ENCODE peak calls at places on chromosome 7, in four cellular contexts. V is testis, X is HepG2, B is GM10248. K is an unnamed sample.

GRCh38 chr7:130996841-130997231 is 262.8 kb upstream of the KLF14 start:
- DNase-seq in B (no peak), V (no peak), X (peak; percentile 93), K (no peak)

GRCh38 chr7:121960678-121961461 is 87.9 kb downstream of the PTPRZ1 start:
- DNase-seq in V (no peak), X (no peak), B (no peak), K (no peak)

GRCh38 chr7:14233898-14234174 is 244.4 kb upstream of the ETV1 start:
- DNase-seq in B (no peak), V (no peak), X (no peak), K (no peak)

GRCh38 chr7:138072726-138073125 is 3.5 kb upstream of the AKR1D1 start:
- DNase-seq in B (no peak), X (no peak), V (no peak), K (no peak)

GRCh38 chr7:55898287-55898686 is 11.0 kb downstream of the ZNF713 start:
- DNase-seq in B (no peak), V (no peak), X (no peak), K (no peak)

GRCh38 chr7:5495581-5496375 is 72.1 kb upstream of the TNRC18 start:
- DNase-seq in V (peak; percentile 85), B (no peak), X (no peak), K (no peak)

GRCh38 chr7:90347759-90348158 is 1.2 kb downstream of the GTPBP10 start:
- DNase-seq in B (no peak), V (no peak), X (no peak), K (no peak)

GRCh38 chr7:47232751-47233412 is 349.0 kb downstream of the TNS3 start:
- DNase-seq in X (no peak), B (no peak), V (no peak), K (no peak)

GRCh38 chr7:33062782-33063443 is 337 bp upstream of the NT5C3A start:
- DNase-seq in V (peak; percentile 95), X (peak; percentile 90), B (peak; percentile 96), K (peak; percentile 97)

GRCh38 chr7:2274666-2275065 is 32.6 kb downstream of the NUDT1 start:
- DNase-seq in V (no peak), B (no peak), X (no peak), K (no peak)

GRCh38 chr7:93374345-93374940 is 142.3 kb downstream of the VPS50 start:
- DNase-seq in V (no peak), B (peak; percentile 15), X (peak; percentile 30), K (peak; percentile 7)

GRCh38 chr7:108062250-108063014 is 59.5 kb upstream of the LAMB1 start:
- DNase-seq in X (no peak), B (no peak), V (no peak), K (no peak)

GRCh38 chr7:146115665-146116451 is 743 bp upstream of the CNTNAP2 start:
- DNase-seq in V (peak; percentile 82), B (peak; percentile 42), X (no peak), K (peak; percentile 57)

GRCh38 chr7:1811850-1812692 is 142.0 kb downstream of the ELFN1 start:
- DNase-seq in V (no peak), X (peak; percentile 42), B (peak; percentile 64), K (peak; percentile 80)

GRCh38 chr7:142412551-142413193 is 154.8 kb upstream of the PRSS58 start:
- DNase-seq in V (peak; percentile 57), B (peak; percentile 58), X (peak; percentile 23), K (peak; percentile 52)

GRCh38 chr7:150811-151221 is 41.6 kb upstream of the FAM20C start:
- DNase-seq in B (no peak), X (no peak), V (peak; percentile 41), K (no peak)

GRCh38 chr7:90256778-90257177 is 11.8 kb downstream of the CFAP69 start:
- DNase-seq in X (no peak), B (no peak), V (no peak), K (no peak)

GRCh38 chr7:102890292-102890970 is 22.4 kb upstream of the LRRC17 start:
- DNase-seq in V (no peak), X (no peak), B (no peak), K (no peak)

GRCh38 chr7:21850531-21851285 is 95.0 kb downstream of the CDCA7L start:
- DNase-seq in V (peak; percentile 20), X (no peak), B (no peak), K (no peak)

GRCh38 chr7:22452142-22452763 is 47.7 kb downstream of the STEAP1B start:
- DNase-seq in V (peak; percentile 86), B (peak; percentile 59), X (peak; percentile 47), K (peak; percentile 49)

GRCh38 chr7:139246905-139247304 is 15.9 kb downstream of the UBN2 start:
- DNase-seq in V (no peak), B (no peak), X (no peak), K (no peak)

GRCh38 chr7:43211276-43211675 is 98.8 kb downstream of the HECW1 start:
- DNase-seq in B (no peak), X (peak; percentile 3), V (no peak), K (no peak)

GRCh38 chr7:54839538-54840213 is 80.7 kb upstream of the SEC61G start:
- DNase-seq in X (peak; percentile 20), V (peak; percentile 76), B (no peak), K (no peak)

GRCh38 chr7:10934292-10934691 is 39.4 kb upstream of the PHF14 start:
- DNase-seq in X (no peak), B (no peak), V (no peak), K (no peak)

GRCh38 chr7:18552943-18553584 is 57.5 kb downstream of the HDAC9 start:
- DNase-seq in X (no peak), B (no peak), V (no peak), K (no peak)

GRCh38 chr7:38367301-38367700 is 93.9 kb upstream of the TARP start:
- DNase-seq in X (no peak), V (no peak), B (no peak), K (peak; percentile 1)

GRCh38 chr7:121322460-121322859 is 6.3 kb upstream of the WNT16 start:
- DNase-seq in X (no peak), B (no peak), V (no peak), K (no peak)

GRCh38 chr7:55963584-55964168 is 709 bp upstream of the NIPSNAP2 start:
- DNase-seq in V (peak; percentile 18), X (no peak), B (no peak), K (no peak)

GRCh38 chr7:66641526-66641871 is 12.8 kb downstream of the KCTD7 start:
- DNase-seq in B (no peak), X (no peak), V (no peak), K (no peak)

GRCh38 chr7:17682586-17682985 is 257.7 kb downstream of the SNX13 start:
- DNase-seq in X (no peak), V (no peak), B (no peak), K (no peak)

GRCh38 chr7:129779602-129780256 is 168.2 kb downstream of the NRF1 start:
- DNase-seq in X (peak; percentile 61), B (peak; percentile 68), V (no peak), K (peak; percentile 82)

GRCh38 chr7:132557489-132558044 is 18.7 kb downstream of the PLXNA4 start:
- DNase-seq in X (no peak), B (no peak), V (no peak), K (no peak)

GRCh38 chr7:100472854-100473499 is 6.0 kb downstream of the TSC22D4 start:
- DNase-seq in X (no peak), B (peak; percentile 62), V (no peak), K (peak; percentile 68)

GRCh38 chr7:28956608-28957063 is 1.5 kb downstream of the TRIL start:
- DNase-seq in V (peak; percentile 52), B (peak; percentile 49), X (peak; percentile 48), K (peak; percentile 63)

GRCh38 chr7:45236666-45237065 is 79.1 kb downstream of the RAMP3 start:
- DNase-seq in V (no peak), B (no peak), X (no peak), K (no peak)

GRCh38 chr7:84042110-84042539 is 152.5 kb downstream of the SEMA3A start:
- DNase-seq in V (no peak), X (no peak), B (no peak), K (no peak)

GRCh38 chr7:128381161-128381821 is 19.8 kb upstream of the PRRT4 start:
- DNase-seq in X (no peak), B (no peak), V (peak; percentile 46), K (peak; percentile 66)
- TF ChIP-seq CTCF in X (peak; percentile 56), B (peak; percentile 53), V (no peak), K (peak; percentile 40)

GRCh38 chr7:75688200-75689136 is 50.3 kb downstream of the HIP1 start:
- DNase-seq in B (peak; percentile 28), X (peak; percentile 87), V (no peak), K (peak; percentile 57)

GRCh38 chr7:75687246-75688088 is 51.3 kb downstream of the HIP1 start:
- DNase-seq in B (no peak), X (no peak), V (no peak), K (no peak)

GRCh38 chr7:75689246-75690099 is 49.3 kb downstream of the HIP1 start:
- DNase-seq in B (no peak), V (no peak), X (no peak), K (no peak)

GRCh38 chr7:75690121-75690523 is 48.6 kb downstream of the HIP1 start:
- DNase-seq in X (no peak), V (no peak), B (no peak), K (no peak)

DNA sequence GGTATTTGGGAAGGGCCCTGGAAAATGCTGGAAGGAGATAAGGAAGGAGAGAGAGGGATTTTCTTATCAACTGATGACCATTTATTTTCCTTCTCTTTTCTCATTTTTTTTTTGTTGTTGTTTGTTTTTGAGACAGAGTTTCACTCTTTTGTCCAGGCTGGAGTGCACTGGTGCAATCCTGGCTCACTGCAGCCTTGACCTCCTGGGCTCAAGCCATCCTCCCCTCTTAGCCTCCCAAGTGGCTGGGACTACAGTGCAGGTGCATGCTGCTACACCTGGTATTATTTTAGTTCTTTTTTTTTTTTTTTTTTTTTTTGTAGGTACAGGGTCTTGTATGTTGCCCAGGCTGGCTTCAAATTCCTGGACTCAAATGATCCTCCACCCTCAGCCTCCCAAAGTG is 52.2 kb downstream of the HIP1 start:
- DNase-seq in X (no peak), V (no peak), B (no peak), K (no peak)
- TF ChIP-seq CTCF in X (no peak), V (no peak), B (no peak), K (no peak)

GRCh38 chr7:115747174-115747573 is 283.4 kb downstream of the TFEC start:
- DNase-seq in B (no peak), V (no peak), X (no peak), K (no peak)
- TF ChIP-seq CTCF in B (no peak), V (no peak), X (no peak), K (no peak)

GRCh38 chr7:30226593-30227268 is 57.7 kb upstream of the ZNRF2 start:
- DNase-seq in B (no peak), V (no peak), X (peak; percentile 73), K (no peak)
- TF ChIP-seq CTCF in B (no peak), V (no peak), X (peak; percentile 87), K (no peak)

K was measured in GM13976.